ENCODE peak calls at places on chromosomes 16 and 17, in eight cellular contexts. One of them, this sample, is unnamed.

GRCh38 chr17:53796642-53797041 is 26.1 kb upstream of the KIF2B start:
- DNase-seq in nephron progenitor cell: no peak
- DNase-seq in upper lobe of left lung: no peak
- DNase-seq in Peyer's patch: no peak
- DNase-seq in lower lobe of right lung: no peak
- DNase-seq in MM.1S: no peak
- DNase-seq in BE2C: no peak
- DNase-seq in astrocyte of the cerebellum: no peak
- DNase-seq in this sample: no peak

GRCh38 chr17:31487648-31488263 is 96.3 kb downstream of the RAB11FIP4 start:
- DNase-seq in nephron progenitor cell: peak
- DNase-seq in upper lobe of left lung: peak
- DNase-seq in Peyer's patch: peak
- DNase-seq in lower lobe of right lung: peak
- DNase-seq in MM.1S: peak
- DNase-seq in BE2C: peak
- DNase-seq in astrocyte of the cerebellum: no peak
- DNase-seq in this sample: no peak

GRCh38 chr17:41322264-41322902 is 6.9 kb upstream of the KRTAP17-1 start:
- DNase-seq in nephron progenitor cell: no peak
- DNase-seq in upper lobe of left lung: no peak
- DNase-seq in Peyer's patch: no peak
- DNase-seq in lower lobe of right lung: no peak
- DNase-seq in MM.1S: peak
- DNase-seq in BE2C: no peak
- DNase-seq in astrocyte of the cerebellum: peak
- DNase-seq in this sample: peak

GRCh38 chr16:81554993-81555392 is 110.4 kb downstream of the CMIP start:
- DNase-seq in nephron progenitor cell: no peak
- DNase-seq in upper lobe of left lung: no peak
- DNase-seq in Peyer's patch: no peak
- DNase-seq in lower lobe of right lung: peak
- DNase-seq in MM.1S: no peak
- DNase-seq in BE2C: no peak
- DNase-seq in astrocyte of the cerebellum: no peak
- DNase-seq in this sample: no peak

GRCh38 chr16:16973726-16974125 is 497.0 kb downstream of the XYLT1 start:
- DNase-seq in nephron progenitor cell: no peak
- DNase-seq in upper lobe of left lung: no peak
- DNase-seq in Peyer's patch: no peak
- DNase-seq in lower lobe of right lung: no peak
- DNase-seq in MM.1S: no peak
- DNase-seq in BE2C: no peak
- DNase-seq in astrocyte of the cerebellum: no peak
- DNase-seq in this sample: no peak

GRCh38 chr17:21689604-21690003 is 2.7 kb upstream of the KCNJ18 start:
- DNase-seq in nephron progenitor cell: no peak
- DNase-seq in upper lobe of left lung: no peak
- DNase-seq in Peyer's patch: no peak
- DNase-seq in lower lobe of right lung: no peak
- DNase-seq in MM.1S: no peak
- DNase-seq in BE2C: no peak
- DNase-seq in astrocyte of the cerebellum: peak
- DNase-seq in this sample: no peak

GRCh38 chr17:5135726-5136579 is 20.1 kb downstream of the USP6 start:
- DNase-seq in nephron progenitor cell: no peak
- DNase-seq in upper lobe of left lung: no peak
- DNase-seq in Peyer's patch: peak
- DNase-seq in lower lobe of right lung: no peak
- DNase-seq in MM.1S: no peak
- DNase-seq in BE2C: no peak
- DNase-seq in astrocyte of the cerebellum: no peak
- DNase-seq in this sample: no peak

GRCh38 chr17:58315281-58315711 is 13.3 kb downstream of the TSPOAP1 start:
- DNase-seq in nephron progenitor cell: no peak
- DNase-seq in upper lobe of left lung: no peak
- DNase-seq in Peyer's patch: no peak
- DNase-seq in lower lobe of right lung: no peak
- DNase-seq in MM.1S: no peak
- DNase-seq in BE2C: no peak
- DNase-seq in astrocyte of the cerebellum: no peak
- DNase-seq in this sample: no peak

GRCh38 chr17:42275527-42276358 is 448 bp downstream of the STAT5B start:
- DNase-seq in nephron progenitor cell: no peak
- DNase-seq in upper lobe of left lung: peak
- DNase-seq in Peyer's patch: no peak
- DNase-seq in lower lobe of right lung: no peak
- DNase-seq in MM.1S: no peak
- DNase-seq in BE2C: no peak
- DNase-seq in astrocyte of the cerebellum: no peak
- DNase-seq in this sample: no peak

GRCh38 chr16:9123401-9123800 is 32.0 kb downstream of the HAPSTR1 start:
- DNase-seq in nephron progenitor cell: no peak
- DNase-seq in upper lobe of left lung: no peak
- DNase-seq in Peyer's patch: no peak
- DNase-seq in lower lobe of right lung: no peak
- DNase-seq in MM.1S: no peak
- DNase-seq in BE2C: no peak
- DNase-seq in astrocyte of the cerebellum: no peak
- DNase-seq in this sample: no peak

DNA sequence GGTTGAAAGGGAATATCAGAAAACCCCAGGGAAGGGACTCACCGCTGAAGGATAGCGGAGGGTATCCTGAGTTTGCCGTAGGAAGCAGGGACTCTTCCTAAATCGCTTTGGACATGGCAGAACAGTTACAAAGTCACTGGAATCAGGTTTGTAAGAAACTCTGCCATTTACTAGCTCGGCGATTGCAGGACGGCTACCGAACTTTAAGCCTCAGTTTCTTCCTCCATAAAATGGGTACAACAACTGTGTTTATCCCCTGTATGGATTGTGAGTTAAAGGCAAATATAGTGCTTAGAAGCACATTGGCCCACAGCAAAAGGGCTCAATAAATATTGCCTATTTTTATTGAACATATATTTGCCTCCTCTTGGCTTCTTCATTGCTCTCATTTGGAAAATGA is 90.6 kb downstream of the MAF start:
- DNase-seq in nephron progenitor cell: no peak
- DNase-seq in upper lobe of left lung: no peak
- DNase-seq in Peyer's patch: no peak
- DNase-seq in lower lobe of right lung: no peak
- DNase-seq in MM.1S: no peak
- DNase-seq in BE2C: no peak
- DNase-seq in astrocyte of the cerebellum: no peak
- DNase-seq in this sample: no peak
- TF ChIP-seq CTCF in nephron progenitor cell: no peak
- TF ChIP-seq CTCF in upper lobe of left lung: no peak
- TF ChIP-seq CTCF in Peyer's patch: no peak
- TF ChIP-seq CTCF in lower lobe of right lung: no peak
- TF ChIP-seq CTCF in MM.1S: no peak
- TF ChIP-seq CTCF in BE2C: no peak
- TF ChIP-seq CTCF in astrocyte of the cerebellum: no peak
- TF ChIP-seq CTCF in this sample: no peak

DNA sequence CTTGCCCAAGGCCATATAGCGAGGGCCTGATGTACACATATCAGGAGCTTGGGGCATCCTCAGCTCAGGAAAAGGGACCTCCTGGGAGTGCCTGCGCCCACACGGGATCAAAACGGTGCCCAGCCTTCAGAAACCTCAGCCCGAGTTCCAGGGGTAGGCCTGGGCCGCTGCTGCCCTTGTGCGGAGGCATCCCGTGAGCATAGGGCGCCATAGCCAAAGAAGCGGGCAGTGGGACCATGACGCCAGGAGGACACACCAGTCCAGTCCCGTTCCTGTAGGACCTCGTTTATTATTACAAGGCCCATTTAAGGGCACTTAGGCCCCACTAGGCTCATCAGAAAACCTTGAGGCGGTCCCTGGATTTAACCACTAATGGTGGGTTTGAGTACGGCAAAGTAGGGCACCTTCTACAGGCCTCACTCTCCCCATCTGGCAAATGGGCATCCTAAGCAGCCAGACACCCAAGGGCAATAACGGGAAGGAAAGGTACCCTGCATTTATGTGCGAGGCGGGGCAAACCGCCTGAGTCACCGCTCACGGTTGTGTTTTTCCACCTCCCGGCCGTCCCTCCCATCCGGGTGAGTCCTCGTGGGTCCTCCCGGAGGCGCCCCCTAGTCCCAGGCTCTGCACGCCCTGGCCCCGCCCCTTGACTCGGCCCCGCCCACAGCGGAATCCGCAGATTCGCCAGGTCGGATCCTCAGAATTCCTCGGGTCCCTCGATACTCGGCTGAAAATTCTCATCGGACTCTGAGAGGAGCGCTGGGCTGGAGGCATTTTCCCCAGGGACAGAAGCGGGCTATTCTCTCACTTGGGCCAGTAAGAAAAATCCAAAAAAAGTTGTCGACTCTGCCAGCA is 726 bp upstream of the SETD1A start:
- DNase-seq in nephron progenitor cell: peak
- DNase-seq in upper lobe of left lung: peak
- DNase-seq in Peyer's patch: peak
- DNase-seq in lower lobe of right lung: peak
- DNase-seq in MM.1S: peak
- DNase-seq in BE2C: peak
- DNase-seq in astrocyte of the cerebellum: peak
- DNase-seq in this sample: peak
- TF ChIP-seq CTCF in nephron progenitor cell: no peak
- TF ChIP-seq CTCF in upper lobe of left lung: no peak
- TF ChIP-seq CTCF in Peyer's patch: peak
- TF ChIP-seq CTCF in lower lobe of right lung: peak
- TF ChIP-seq CTCF in MM.1S: peak
- TF ChIP-seq CTCF in BE2C: peak
- TF ChIP-seq CTCF in astrocyte of the cerebellum: peak
- TF ChIP-seq CTCF in this sample: peak

DNA sequence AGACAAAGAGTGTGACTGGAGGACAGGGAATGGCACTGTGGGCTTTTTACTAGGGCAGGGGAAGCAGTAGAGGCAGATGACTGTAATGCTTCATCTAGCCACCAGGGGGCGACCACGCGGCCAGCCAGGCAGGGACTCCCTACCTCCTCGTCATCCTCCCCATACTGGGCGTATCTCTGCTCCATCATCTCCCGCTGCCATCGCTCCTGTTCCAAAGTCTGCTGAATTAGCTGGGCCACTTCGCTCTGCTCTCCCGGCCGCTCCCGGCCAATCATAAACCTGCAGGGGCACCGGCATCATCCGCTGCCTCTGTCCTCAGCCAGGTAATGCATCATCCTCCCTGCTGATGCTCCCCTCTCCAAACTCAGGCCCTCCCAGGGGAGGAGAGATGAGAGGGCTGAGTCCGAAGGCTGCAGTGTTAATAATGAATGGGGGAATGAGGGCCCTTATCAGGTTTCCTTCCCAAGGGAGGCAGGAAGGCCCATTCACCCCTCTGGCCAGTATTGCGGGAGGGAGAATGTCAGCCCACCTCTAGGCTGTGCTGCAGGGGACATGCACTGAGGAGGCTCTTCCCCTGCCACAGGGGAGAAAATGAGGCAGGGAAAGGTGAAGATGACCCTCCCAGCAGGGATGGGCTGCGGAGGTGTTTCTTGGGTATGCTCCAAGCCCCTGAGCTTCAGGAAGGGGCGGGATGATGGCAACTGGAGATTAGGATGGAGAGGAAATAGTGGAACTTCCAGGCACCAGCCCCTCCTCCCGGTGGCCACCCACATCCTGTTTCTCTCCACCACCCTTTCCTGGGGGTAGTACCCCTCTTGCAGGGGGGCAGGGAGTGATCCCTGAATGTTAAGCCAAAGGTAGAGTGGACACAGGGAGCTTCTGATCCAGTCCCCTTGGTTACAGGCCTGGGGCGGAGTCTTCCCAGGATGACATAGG is 10.3 kb upstream of the SAMD14 start:
- DNase-seq in nephron progenitor cell: peak
- DNase-seq in upper lobe of left lung: peak
- DNase-seq in Peyer's patch: peak
- DNase-seq in lower lobe of right lung: peak
- DNase-seq in MM.1S: peak
- DNase-seq in BE2C: peak
- DNase-seq in astrocyte of the cerebellum: no peak
- DNase-seq in this sample: no peak
- TF ChIP-seq CTCF in nephron progenitor cell: peak
- TF ChIP-seq CTCF in upper lobe of left lung: peak
- TF ChIP-seq CTCF in Peyer's patch: peak
- TF ChIP-seq CTCF in lower lobe of right lung: peak
- TF ChIP-seq CTCF in MM.1S: peak
- TF ChIP-seq CTCF in BE2C: peak
- TF ChIP-seq CTCF in astrocyte of the cerebellum: peak
- TF ChIP-seq CTCF in this sample: peak

DNA sequence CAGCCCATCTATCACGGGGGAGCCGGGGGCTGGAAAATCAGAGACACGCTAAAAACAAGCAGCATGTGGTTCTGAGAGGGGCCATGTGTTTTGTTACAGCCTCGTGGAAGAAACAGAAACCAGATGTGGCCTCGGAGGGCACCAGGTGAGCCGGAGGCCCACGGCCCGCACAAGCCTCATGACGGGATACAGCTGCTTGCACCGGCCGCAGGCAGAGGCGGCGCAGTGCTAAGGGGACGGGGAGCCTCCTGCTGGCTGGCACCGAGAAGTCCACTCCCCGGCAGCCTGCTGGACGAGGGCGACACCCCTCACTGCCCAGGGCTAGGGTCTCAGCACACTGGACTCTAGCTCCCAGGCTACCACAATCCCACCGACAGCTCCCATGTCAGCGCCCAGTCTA is 19.2 kb downstream of the NDUFAF8 start:
- DNase-seq in nephron progenitor cell: peak
- DNase-seq in upper lobe of left lung: no peak
- DNase-seq in Peyer's patch: no peak
- DNase-seq in lower lobe of right lung: no peak
- DNase-seq in MM.1S: no peak
- DNase-seq in BE2C: peak
- DNase-seq in astrocyte of the cerebellum: no peak
- DNase-seq in this sample: no peak
- TF ChIP-seq CTCF in nephron progenitor cell: peak
- TF ChIP-seq CTCF in upper lobe of left lung: no peak
- TF ChIP-seq CTCF in Peyer's patch: no peak
- TF ChIP-seq CTCF in lower lobe of right lung: no peak
- TF ChIP-seq CTCF in MM.1S: no peak
- TF ChIP-seq CTCF in BE2C: peak
- TF ChIP-seq CTCF in astrocyte of the cerebellum: peak
- TF ChIP-seq CTCF in this sample: no peak

GRCh38 chr17:72121164-72122001 is 563 bp downstream of the SOX9 start:
- DNase-seq in nephron progenitor cell: peak
- DNase-seq in upper lobe of left lung: peak
- DNase-seq in Peyer's patch: peak
- DNase-seq in lower lobe of right lung: peak
- DNase-seq in MM.1S: no peak
- DNase-seq in BE2C: peak
- DNase-seq in astrocyte of the cerebellum: no peak
- DNase-seq in this sample: no peak
- TF ChIP-seq CTCF in nephron progenitor cell: no peak
- TF ChIP-seq CTCF in upper lobe of left lung: no peak
- TF ChIP-seq CTCF in Peyer's patch: no peak
- TF ChIP-seq CTCF in lower lobe of right lung: no peak
- TF ChIP-seq CTCF in MM.1S: no peak
- TF ChIP-seq CTCF in BE2C: peak
- TF ChIP-seq CTCF in astrocyte of the cerebellum: peak
- TF ChIP-seq CTCF in this sample: no peak